ENCODE peak calls at places on chromosomes 12 and 14, in six cellular contexts. V is cardiac fibroblast, S is transverse colon, H is GM13977, Y is upper lobe of left lung, W is ovary. C is an unnamed sample.

GRCh38 chr12:82954064-82954463 is 267.4 kb downstream of the TMTC2 start:
- DNase-seq in V (no peak), S (no peak), H (no peak), Y (no peak), W (no peak), C (no peak)

GRCh38 chr12:44379827-44380226 is 496.3 kb downstream of the NELL2 start:
- DNase-seq in V (no peak), S (no peak), H (no peak), Y (no peak), W (no peak), C (no peak)

GRCh38 chr14:89144642-89145041 is 272.4 kb downstream of the FOXN3 start:
- DNase-seq in V (no peak), S (no peak), H (no peak), Y (no peak), W (no peak), C (no peak)

GRCh38 chr12:43307126-43307525 is 244.9 kb downstream of the ADAMTS20 start:
- DNase-seq in V (no peak), S (no peak), H (no peak), Y (no peak), W (no peak), C (no peak)

GRCh38 chr14:106657460-106657859 is 1131.1 kb downstream of the TMEM121 start:
- DNase-seq in V (no peak), S (peak), H (peak), Y (no peak), W (no peak), C (no peak)

GRCh38 chr12:79764641-79765040 is 73.9 kb upstream of the PAWR start:
- DNase-seq in V (no peak), S (no peak), H (no peak), Y (no peak), W (no peak), C (no peak)

GRCh38 chr14:63875311-63875710 is 22.5 kb downstream of the SYNE2 start:
- DNase-seq in V (peak), S (no peak), H (no peak), Y (peak), W (no peak), C (no peak)

GRCh38 chr12:12449533-12450025 is 92.7 kb downstream of the BORCS5 start:
- DNase-seq in V (peak), S (no peak), H (no peak), Y (peak), W (no peak), C (no peak)

GRCh38 chr12:124888203-124888602 is 24.5 kb upstream of the SCARB1 start:
- DNase-seq in V (no peak), S (no peak), H (no peak), Y (no peak), W (peak), C (no peak)

GRCh38 chr14:72736791-72737559 is 156.9 kb downstream of the DPF3 start:
- DNase-seq in V (no peak), S (no peak), H (no peak), Y (no peak), W (no peak), C (no peak)

GRCh38 chr14:68248481-68249255 is 429.1 kb downstream of the RAD51B start:
- DNase-seq in V (peak), S (no peak), H (peak), Y (no peak), W (peak), C (no peak)

GRCh38 chr12:6548556-6549378 is 7.1 kb downstream of the IFFO1 start:
- DNase-seq in V (peak), S (no peak), H (no peak), Y (no peak), W (no peak), C (no peak)

GRCh38 chr12:9344540-9344939 is 136.3 kb upstream of the PZP start:
- DNase-seq in V (peak), S (no peak), H (no peak), Y (no peak), W (no peak), C (no peak)

GRCh38 chr12:57135939-57136338 is 7.7 kb downstream of the LRP1 start:
- DNase-seq in V (no peak), S (no peak), H (no peak), Y (no peak), W (peak), C (no peak)

GRCh38 chr14:77303417-77304156 is 17.1 kb downstream of the POMT2 start:
- DNase-seq in V (peak), S (no peak), H (peak), Y (peak), W (no peak), C (no peak)

GRCh38 chr12:110745632-110746284 is 3.1 kb upstream of the PPP1CC start:
- DNase-seq in V (peak), S (peak), H (no peak), Y (peak), W (no peak), C (no peak)

GRCh38 chr12:124928095-124928911 is 13.9 kb upstream of the UBC start:
- DNase-seq in V (peak), S (peak), H (no peak), Y (peak), W (peak), C (no peak)

GRCh38 chr14:97155814-97156213 is 358.6 kb downstream of the VRK1 start:
- DNase-seq in V (no peak), S (no peak), H (no peak), Y (no peak), W (no peak), C (no peak)

GRCh38 chr14:29168149-29168548 is 401.6 kb downstream of the FOXG1 start:
- DNase-seq in V (no peak), S (no peak), H (no peak), Y (no peak), W (no peak), C (no peak)

GRCh38 chr12:104154806-104155205 is 16.8 kb upstream of the NFYB start:
- DNase-seq in V (no peak), S (no peak), H (no peak), Y (no peak), W (no peak), C (no peak)

GRCh38 chr12:95998611-95999300 is 2.6 kb upstream of the HAL start:
- DNase-seq in V (peak), S (peak), H (peak), Y (peak), W (no peak), C (no peak)

GRCh38 chr12:44717612-44718011 is 158.5 kb downstream of the NELL2 start:
- DNase-seq in V (no peak), S (no peak), H (no peak), Y (no peak), W (no peak), C (no peak)

GRCh38 chr14:77325746-77326094 is 4.9 kb downstream of the GSTZ1 start:
- DNase-seq in V (no peak), S (no peak), H (no peak), Y (no peak), W (no peak), C (no peak)

GRCh38 chr12:51886021-51886710 is 1.7 kb upstream of the ANKRD33 start:
- DNase-seq in V (peak), S (peak), H (no peak), Y (peak), W (no peak), C (no peak)

GRCh38 chr14:42980419-42980818 is 1373.7 kb downstream of the LRFN5 start:
- DNase-seq in V (no peak), S (no peak), H (no peak), Y (no peak), W (no peak), C (no peak)

GRCh38 chr12:74111688-74112360 is 425.8 kb upstream of the ATXN7L3B start:
- DNase-seq in V (peak), S (no peak), H (no peak), Y (no peak), W (peak), C (no peak)

GRCh38 chr14:92600318-92601053 is 86.9 kb downstream of the RIN3 start:
- DNase-seq in V (peak), S (no peak), H (no peak), Y (no peak), W (no peak), C (no peak)

GRCh38 chr14:41449057-41449456 is 157.6 kb upstream of the LRFN5 start:
- DNase-seq in V (no peak), S (no peak), H (no peak), Y (no peak), W (no peak), C (no peak)

GRCh38 chr12:114481200-114481535 is 75.2 kb upstream of the TBX5 start:
- DNase-seq in V (no peak), S (no peak), H (no peak), Y (no peak), W (no peak), C (no peak)

GRCh38 chr14:99257122-99257672 is 14.8 kb downstream of the BCL11B start:
- DNase-seq in V (no peak), S (no peak), H (no peak), Y (no peak), W (no peak), C (no peak)

GRCh38 chr12:130157998-130158774 is 4.1 kb upstream of the FZD10 start:
- DNase-seq in V (no peak), S (no peak), H (no peak), Y (no peak), W (no peak), C (no peak)

GRCh38 chr14:30587141-30587540 is 28.2 kb downstream of the G2E3 start:
- DNase-seq in V (no peak), S (no peak), H (no peak), Y (no peak), W (no peak), C (no peak)

GRCh38 chr14:81341405-81342180 is 58.5 kb downstream of the STON2 start:
- DNase-seq in V (no peak), S (no peak), H (no peak), Y (no peak), W (no peak), C (no peak)

GRCh38 chr12:80241576-80242273 is 142.4 kb downstream of the OTOGL start:
- DNase-seq in V (peak), S (no peak), H (no peak), Y (no peak), W (no peak), C (no peak)

GRCh38 chr14:99604766-99605298 is 825 bp upstream of the CCDC85C start:
- DNase-seq in V (peak), S (peak), H (peak), Y (no peak), W (peak), C (peak)

GRCh38 chr12:131573631-131574396 is 137.1 kb upstream of the SFSWAP start:
- DNase-seq in V (no peak), S (no peak), H (no peak), Y (no peak), W (peak), C (no peak)

GRCh38 chr12:13339538-13339937 is 143.0 kb downstream of the EMP1 start:
- DNase-seq in V (peak), S (no peak), H (no peak), Y (no peak), W (no peak), C (no peak)

GRCh38 chr14:74402264-74403251 is 23.5 kb downstream of the SYNDIG1L start:
- DNase-seq in V (no peak), S (no peak), H (no peak), Y (no peak), W (no peak), C (no peak)

GRCh38 chr12:1093166-1093751 is 102.2 kb downstream of the ERC1 start:
- DNase-seq in V (peak), S (no peak), H (peak), Y (no peak), W (no peak), C (no peak)

GRCh38 chr12:81809113-81809777 is 50.1 kb upstream of the PPFIA2 start:
- DNase-seq in V (no peak), S (no peak), H (no peak), Y (no peak), W (no peak), C (no peak)

GRCh38 chr14:23725980-23726746 is 90.0 kb downstream of the DHRS2 start:
- DNase-seq in V (peak), S (no peak), H (no peak), Y (no peak), W (no peak), C (no peak)

GRCh38 chr14:23725528-23725927 is 89.4 kb downstream of the DHRS2 start:
- DNase-seq in V (no peak), S (no peak), H (no peak), Y (no peak), W (no peak), C (no peak)

GRCh38 chr14:23727566-23728335 is 91.6 kb downstream of the DHRS2 start:
- DNase-seq in V (peak), S (no peak), H (peak), Y (no peak), W (no peak), C (no peak)

GRCh38 chr14:23728791-23729190 is 92.6 kb downstream of the DHRS2 start:
- DNase-seq in V (no peak), S (no peak), H (no peak), Y (no peak), W (no peak), C (no peak)

DNA sequence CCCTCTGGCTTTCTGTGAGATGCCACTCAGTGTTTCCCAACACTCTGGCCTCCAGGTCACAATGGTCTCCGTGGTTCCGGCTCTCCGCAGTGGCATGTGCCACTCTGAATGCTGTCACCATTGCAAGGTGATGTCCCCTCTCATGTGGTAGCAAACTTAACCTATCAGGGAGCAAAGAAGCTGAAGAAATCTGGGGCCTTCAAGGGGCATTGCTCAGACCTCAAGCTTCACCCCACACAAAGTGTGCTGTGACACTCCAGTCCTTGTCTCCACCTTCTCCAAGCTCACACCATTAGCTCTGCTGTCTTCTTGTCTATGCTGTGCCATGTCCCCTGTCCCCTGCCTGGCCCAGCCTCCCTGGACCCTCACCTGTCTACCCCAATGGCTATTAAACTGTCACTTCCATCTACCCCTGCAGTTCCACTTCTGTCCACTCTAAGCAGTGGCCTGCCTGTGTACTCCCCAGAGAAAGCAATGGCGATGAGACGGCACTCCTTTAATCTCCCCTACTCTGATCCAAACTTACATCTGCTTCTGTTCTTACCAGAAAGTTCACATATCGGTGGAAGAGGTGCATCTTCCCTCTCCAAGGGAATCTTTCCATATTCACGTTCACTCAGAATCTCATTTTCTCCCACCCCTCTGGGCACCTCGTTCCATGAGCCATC is 93.7 kb downstream of the DHRS2 start:
- DNase-seq in V (no peak), S (no peak), H (no peak), Y (no peak), W (no peak), C (no peak)
- TF ChIP-seq CTCF in V (peak), S (no peak), H (no peak), Y (no peak), W (no peak), C (peak)

DNA sequence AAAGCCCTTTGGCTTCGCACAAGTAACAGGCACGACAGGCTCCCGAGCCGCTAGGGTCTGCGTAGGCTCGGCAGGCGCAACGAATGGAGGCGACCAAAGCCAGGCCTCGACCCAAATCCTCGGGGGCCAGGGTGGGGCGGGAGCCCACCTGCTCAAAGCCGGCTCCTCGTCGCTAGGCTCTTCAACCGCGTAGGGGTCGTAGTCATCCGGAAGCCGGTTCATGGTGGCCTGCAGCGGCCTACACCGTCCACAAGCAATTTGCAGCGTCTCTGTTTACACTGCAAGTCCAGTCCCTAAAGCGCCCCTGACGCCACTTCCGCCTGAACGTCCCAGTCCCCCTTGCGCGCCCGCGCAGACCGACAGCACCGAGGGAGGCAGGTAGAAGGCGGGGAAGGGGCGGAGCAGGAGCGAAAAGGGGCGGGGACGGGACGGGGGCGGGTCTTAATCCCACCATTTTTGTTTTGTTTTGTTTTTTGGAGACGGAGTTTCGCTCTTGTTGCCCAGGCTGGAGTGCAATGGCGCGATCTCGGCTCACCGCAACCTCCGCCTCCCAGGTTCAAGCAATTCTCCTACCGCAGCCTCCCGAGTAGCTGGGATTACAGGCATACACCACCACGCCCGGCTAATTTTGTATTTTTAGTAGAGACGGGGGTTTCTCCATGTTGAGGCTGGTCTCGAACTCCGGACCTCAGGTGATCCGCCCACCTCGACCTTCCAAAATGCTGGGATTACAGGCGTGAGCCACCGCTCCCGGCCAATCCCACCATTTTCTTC is at the start of gene EAPP:
- DNase-seq in V (peak), S (peak), H (peak), Y (peak), W (peak), C (peak)
- TF ChIP-seq CTCF in V (no peak), S (peak), H (no peak), Y (peak), W (no peak), C (peak)

DNA sequence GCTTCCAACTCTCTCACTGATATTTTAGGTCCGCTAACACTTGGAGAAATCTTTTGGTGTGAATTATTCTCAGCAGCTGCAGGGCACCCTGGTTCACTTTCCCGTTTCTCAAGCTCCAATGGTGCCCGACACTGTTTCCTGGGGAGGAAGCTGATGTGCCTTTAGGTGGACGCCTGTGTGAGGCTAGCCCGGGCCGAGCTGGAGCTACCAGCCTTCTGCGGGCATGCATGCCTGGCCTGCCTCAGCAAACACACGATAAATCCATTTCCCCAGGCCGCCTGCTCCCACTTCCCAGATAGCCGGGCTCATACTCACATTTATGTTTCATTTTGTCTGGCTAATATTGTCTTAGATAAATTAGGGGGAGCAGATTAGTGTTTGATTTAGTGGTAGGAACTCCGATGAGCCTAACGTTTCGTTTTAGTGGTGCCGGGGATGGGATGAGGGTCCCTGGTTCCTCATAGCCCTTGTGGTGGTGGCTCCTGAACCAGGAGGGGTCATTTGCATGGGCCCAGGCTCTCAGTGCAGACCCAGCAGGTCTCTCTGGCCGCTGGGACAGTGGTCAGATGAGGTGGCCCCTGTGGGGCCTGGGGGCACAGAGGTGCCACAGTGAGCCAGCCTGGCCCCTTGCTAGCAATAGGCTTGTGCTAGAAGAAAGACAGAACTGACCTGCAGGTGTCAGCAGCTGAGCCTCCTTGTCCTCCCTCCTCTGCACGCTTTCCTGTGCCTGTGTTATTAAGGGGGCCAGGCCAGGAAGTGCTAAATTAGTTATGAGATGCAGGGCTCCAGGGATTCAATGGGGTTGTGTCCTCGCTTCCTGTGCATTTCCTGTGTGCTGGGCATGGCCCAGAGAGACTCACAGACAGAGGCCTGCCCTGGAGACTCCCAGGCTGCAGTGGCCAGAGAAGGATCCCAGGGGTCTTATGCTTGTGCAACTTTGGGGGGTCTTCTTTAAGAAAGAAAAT is 88.3 kb downstream of the KIF26A start:
- DNase-seq in V (no peak), S (peak), H (no peak), Y (no peak), W (no peak), C (no peak)
- TF ChIP-seq CTCF in V (no peak), S (no peak), H (no peak), Y (no peak), W (no peak), C (no peak)

DNA sequence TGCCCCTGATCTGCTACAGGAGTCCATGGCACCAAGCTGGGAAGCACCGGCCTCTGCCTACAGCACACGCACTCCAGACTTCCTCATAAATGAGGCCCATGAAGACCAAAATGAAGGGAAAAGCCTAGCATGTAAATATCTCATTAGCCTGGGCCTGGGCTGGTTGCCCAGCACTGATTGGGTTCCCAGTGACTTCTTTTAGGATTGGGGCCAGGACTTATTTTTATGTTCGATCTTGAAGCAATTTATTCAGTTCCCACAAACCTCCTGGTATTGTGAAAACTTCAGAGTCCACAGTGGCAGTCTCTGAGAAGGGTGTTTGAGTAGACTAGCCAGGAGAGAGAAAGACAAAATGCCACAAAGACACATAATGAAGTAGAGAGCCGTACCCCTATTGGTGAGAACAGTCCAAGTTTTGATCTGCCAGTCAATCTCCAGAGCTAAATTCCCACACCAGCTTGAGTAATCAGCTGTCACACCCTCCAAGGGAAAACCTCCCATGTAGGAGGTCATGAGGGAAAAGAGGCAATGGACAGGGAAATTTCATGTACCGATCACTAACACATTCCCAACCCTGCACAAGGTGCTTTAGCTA is 78.2 kb downstream of the PHLDA1 start:
- DNase-seq in V (peak), S (no peak), H (no peak), Y (no peak), W (no peak), C (no peak)
- TF ChIP-seq CTCF in V (no peak), S (no peak), H (no peak), Y (no peak), W (no peak), C (no peak)